ENCODE peak calls at places on chromosome 19, in six cellular contexts. J is testis; P is aorta; R is uterus; B is CD8-positive, alpha-beta memory T cell; H is endodermal cell. U is an unnamed sample. For H3K27me3 and H3K36me3, the result is how much of the 10 kb centered on the place peaks cover.

GRCh38 chr19:49590971-49591730 is at the start of gene PRR12:
- DNase-seq in R (peak), J (peak), H (peak), P (peak), B (peak), U (peak)

GRCh38 chr19:3516675-3517207 is 10.6 kb downstream of the FZR1 start:
- DNase-seq in R (no peak), J (no peak), P (no peak), H (no peak), B (peak), U (peak)

GRCh38 chr19:2266183-2266993 is 10.2 kb upstream of the JSRP1 start:
- DNase-seq in J (peak), B (no peak), R (peak), H (no peak), P (peak), U (no peak)

GRCh38 chr19:4362871-4363545 is 19.6 kb downstream of the MPND start:
- DNase-seq in R (no peak), P (no peak), J (no peak), H (peak), B (no peak), U (no peak)

GRCh38 chr19:11446652-11447301 is 11.3 kb downstream of the PRKCSH start:
- DNase-seq in H (peak), B (peak), J (no peak), R (peak), P (peak), U (peak)

GRCh38 chr19:19642506-19643157 is 825 bp downstream of the GMIP start:
- DNase-seq in R (no peak), B (peak), J (no peak), H (peak), P (no peak), U (peak)

GRCh38 chr19:45069056-45069455 is 7.2 kb downstream of the ZNF296 start:
- DNase-seq in J (peak), R (no peak), H (peak), B (no peak), P (no peak), U (no peak)

GRCh38 chr19:28435551-28436261 is 777.2 kb downstream of the UQCRFS1 start:
- DNase-seq in J (no peak), P (no peak), H (no peak), B (no peak), R (no peak), U (no peak)

GRCh38 chr19:1136201-1136600 is 32.4 kb downstream of the GPX4 start:
- DNase-seq in H (no peak), B (no peak), P (no peak), J (no peak), R (no peak), U (no peak)

GRCh38 chr19:14103310-14103709 is 12.8 kb upstream of the SAMD1 start:
- DNase-seq in P (no peak), H (no peak), J (no peak), R (no peak), B (no peak), U (no peak)

GRCh38 chr19:45443462-45444317 is 20.0 kb upstream of the ERCC1 start:
- DNase-seq in P (peak), R (peak), B (no peak), J (peak), H (peak), U (peak)

GRCh38 chr19:2602391-2603181 is 99.9 kb downstream of the GNG7 start:
- DNase-seq in R (peak), B (no peak), P (peak), H (peak), J (peak), U (no peak)

GRCh38 chr19:3338541-3339181 is 27.7 kb upstream of the NFIC start:
- DNase-seq in P (peak), R (peak), H (no peak), J (no peak), B (peak), U (peak)

GRCh38 chr19:9936151-9937000 is at the start of gene OLFM2:
- DNase-seq in R (peak), B (no peak), H (peak), P (no peak), J (peak), U (no peak)

GRCh38 chr19:6765738-6766356 is 1.4 kb downstream of the SH2D3A start:
- DNase-seq in B (peak), H (peak), P (no peak), R (no peak), J (no peak), U (peak)

GRCh38 chr19:2720777-2721569 is at the start of gene DIRAS1:
- DNase-seq in P (no peak), H (peak), B (no peak), J (no peak), R (no peak), U (no peak)

GRCh38 chr19:13623686-13624405 is 117.6 kb upstream of the CACNA1A start:
- DNase-seq in J (no peak), B (no peak), P (no peak), R (no peak), H (peak), U (no peak)

GRCh38 chr19:45414468-45414867 is 8.0 kb downstream of the POLR1G start:
- DNase-seq in H (no peak), J (no peak), B (no peak), P (no peak), R (no peak), U (no peak)

GRCh38 chr19:46617566-46618079 is 7.3 kb downstream of the PTGIR start:
- DNase-seq in P (peak), R (no peak), H (peak), J (no peak), B (no peak), U (no peak)

DNA sequence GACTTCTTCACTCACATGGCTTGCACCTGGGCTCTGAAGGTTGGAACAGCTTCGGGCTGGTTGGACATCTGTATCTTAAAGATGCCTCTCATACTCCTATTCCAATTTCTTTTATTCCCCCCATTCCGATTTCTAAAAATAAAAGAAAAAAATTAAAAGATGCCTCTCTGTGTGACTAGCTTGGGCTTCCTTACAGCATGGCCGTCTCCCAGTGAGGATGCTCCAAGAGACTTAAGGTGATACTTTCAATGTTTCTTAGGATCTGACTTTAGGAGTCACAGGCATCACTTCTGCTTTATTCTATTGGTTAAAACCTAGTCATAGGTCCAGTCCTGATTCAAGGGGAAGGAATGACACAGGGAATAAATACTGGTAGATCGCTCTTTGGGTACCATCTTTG is 9.9 kb upstream of the SULT2A1 start:
- DNase-seq in H (no peak), P (no peak), J (no peak), R (no peak), B (no peak), U (no peak)
- H3K27ac ChIP-seq in H (no peak), P (no peak), J (peak), R (no peak), B (no peak), U (no peak)

GRCh38 chr19:43623889-43624670 is 4.7 kb upstream of the ZNF428 start:
- DNase-seq in P (no peak), H (peak), J (peak), R (no peak), B (no peak), U (no peak)

GRCh38 chr19:43622070-43622469 is 2.6 kb upstream of the ZNF428 start:
- DNase-seq in J (no peak), H (no peak), B (no peak), R (no peak), P (no peak), U (no peak)

GRCh38 chr19:43620061-43621001 is 902 bp upstream of the ZNF428 start:
- DNase-seq in R (no peak), P (peak), J (no peak), H (no peak), B (no peak), U (no peak)

GRCh38 chr19:43624933-43625332 is 5.5 kb upstream of the ZNF428 start:
- DNase-seq in B (peak), R (no peak), J (peak), H (peak), P (peak), U (peak)

DNA sequence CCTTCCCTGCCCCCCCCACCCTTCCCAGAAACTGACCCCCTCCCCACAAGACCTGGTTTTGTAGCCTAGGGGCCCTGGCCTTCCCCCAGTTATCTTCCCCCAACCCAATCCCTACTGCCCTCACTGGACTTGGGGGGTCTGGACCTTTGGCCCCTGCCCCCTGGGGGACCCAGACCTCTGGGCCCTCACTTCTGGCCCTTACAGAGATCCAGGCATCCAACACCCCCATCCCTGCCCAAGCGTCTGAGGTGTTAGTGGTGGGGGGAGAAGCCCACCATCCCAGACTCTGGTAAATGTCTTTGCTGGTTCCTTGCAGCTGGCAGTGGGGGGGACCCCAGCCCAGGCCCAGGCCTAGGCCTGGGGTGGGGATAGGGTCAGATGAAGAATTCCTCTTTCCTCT is 3.5 kb upstream of the ZNF428 start:
- DNase-seq in B (no peak), H (no peak), J (no peak), P (no peak), R (no peak), U (no peak)
- H3K27me3 ChIP-seq in B (under half), H (under half), J (under half), P (under half), R (under half), U (under half)

GRCh38 chr19:40378509-40378908 is 11.5 kb downstream of the HIPK4 start:
- DNase-seq in B (no peak), J (no peak), H (no peak), R (no peak), P (no peak), U (no peak)
- H3K36me3 ChIP-seq in B (under half), J (under half), H (under half), R (under half), P (under half), U (under half)

GRCh38 chr19:18160441-18160791 is 7.5 kb downstream of the PIK3R2 start:
- DNase-seq in B (no peak), P (no peak), R (no peak), H (no peak), J (no peak), U (no peak)
- H3K27ac ChIP-seq in B (peak), P (no peak), R (peak), H (no peak), J (peak), U (peak)

GRCh38 chr19:53910170-53910518 is 1.1 kb downstream of the CACNG7 start:
- DNase-seq in B (no peak), J (no peak), P (no peak), H (peak), R (no peak), U (no peak)
- H3K27me3 ChIP-seq in B (under half), J (under half), P (under half), H (half or more), R (under half), U (under half)

DNA sequence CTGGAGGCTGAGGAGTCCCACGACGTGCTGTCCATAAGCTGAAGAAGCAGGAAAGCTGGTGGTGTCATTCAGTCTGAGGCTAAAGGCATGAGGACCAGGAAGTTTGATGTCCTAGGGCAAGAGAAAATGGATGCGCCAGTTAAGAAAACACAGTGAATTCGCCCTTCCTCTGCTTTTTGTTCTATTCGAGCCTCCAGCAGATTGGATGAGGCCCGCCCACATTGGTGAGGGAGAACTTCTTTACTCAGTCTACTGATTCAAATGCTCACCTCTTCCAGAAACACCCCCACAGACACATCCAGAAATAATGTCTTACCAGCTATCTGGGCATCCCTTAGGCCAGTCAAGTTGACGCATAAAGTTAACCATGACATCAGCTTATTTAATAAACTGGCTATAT is 7.5 kb upstream of the TTYH1 start:
- DNase-seq in H (no peak), J (no peak), B (no peak), R (no peak), P (no peak), U (no peak)
- H3K36me3 ChIP-seq in H (under half), J (under half), B (under half), R (under half), P (under half), U (under half)

U was measured in CD4-positive, alpha-beta memory T cell.